ENCODE peak calls at places on chromosomes 12 and 14, in nine cellular contexts. I, Z, T, O, M, S, C, R and L are unnamed samples.

GRCh38 chr12:6062427-6063378 is 61.8 kb downstream of the VWF start:
- DNase-seq in T (no peak), Z (peak; percentile 59), S (peak; percentile 66), R (no peak), I (peak; percentile 76), M (peak; percentile 63), O (no peak), C (peak; percentile 30), L (peak; percentile 31)

GRCh38 chr12:48744251-48745008 is 27.9 kb upstream of the CCNT1 start:
- DNase-seq in S (peak; percentile 64), T (no peak), R (no peak), O (no peak), C (no peak), Z (no peak), M (no peak), I (no peak), L (no peak)

GRCh38 chr14:64117671-64118402 is 176.3 kb downstream of the ESR2 start:
- DNase-seq in O (peak; percentile 92), I (no peak), M (no peak), C (no peak), R (peak; percentile 20), S (peak; percentile 89), T (peak; percentile 55), Z (peak; percentile 19), L (peak; percentile 84)

GRCh38 chr12:101581190-101581589 is 13.6 kb upstream of the MYBPC1 start:
- DNase-seq in M (no peak), Z (no peak), O (no peak), I (no peak), C (no peak), T (no peak), S (no peak), R (no peak), L (no peak)

GRCh38 chr14:37573355-37573754 is 21.7 kb downstream of the FOXA1 start:
- DNase-seq in C (no peak), T (no peak), O (no peak), R (no peak), I (peak; percentile 31), M (no peak), S (no peak), Z (no peak), L (no peak)

GRCh38 chr14:81423504-81423903 is 23.4 kb upstream of the STON2 start:
- DNase-seq in O (no peak), M (no peak), S (no peak), T (peak; percentile 38), Z (no peak), R (no peak), I (no peak), C (peak; percentile 16), L (no peak)

GRCh38 chr12:87165733-87166375 is 863.3 kb downstream of the C12orf50 start:
- DNase-seq in C (no peak), T (no peak), I (no peak), M (no peak), Z (peak; percentile 24), O (no peak), S (no peak), R (no peak), L (no peak)

GRCh38 chr12:22477166-22477893 is 67.0 kb downstream of the C2CD5 start:
- DNase-seq in Z (no peak), M (no peak), I (peak; percentile 91), T (no peak), O (no peak), S (no peak), C (no peak), R (no peak), L (no peak)

GRCh38 chr12:10190558-10191388 is 11.9 kb downstream of the TMEM52B start:
- DNase-seq in O (no peak), M (peak; percentile 59), Z (peak; percentile 78), C (peak; percentile 36), I (peak; percentile 85), S (no peak), T (peak; percentile 54), R (peak; percentile 58), L (peak; percentile 56)

GRCh38 chr12:52496590-52497071 is 3.6 kb upstream of the KRT6A start:
- DNase-seq in O (no peak), I (peak; percentile 26), M (no peak), Z (peak; percentile 62), R (no peak), C (peak; percentile 44), S (no peak), T (no peak), L (peak; percentile 84)

GRCh38 chr12:56590237-56590830 is 39.8 kb downstream of the BAZ2A start:
- DNase-seq in R (no peak), T (no peak), O (no peak), C (no peak), Z (peak; percentile 47), I (peak; percentile 26), M (no peak), S (no peak), L (no peak)

GRCh38 chr14:65850429-65851145 is 438.1 kb downstream of the FUT8 start:
- DNase-seq in I (no peak), T (no peak), S (no peak), C (no peak), R (no peak), M (peak; percentile 60), Z (no peak), O (no peak), L (no peak)

GRCh38 chr14:102770910-102771543 is 6.2 kb upstream of the TRAF3 start:
- DNase-seq in I (no peak), Z (no peak), O (no peak), M (no peak), R (no peak), T (no peak), C (no peak), S (no peak), L (no peak)

GRCh38 chr14:102770147-102770909 is 6.9 kb upstream of the TRAF3 start:
- DNase-seq in I (no peak), S (no peak), C (no peak), R (no peak), M (no peak), O (no peak), T (no peak), Z (no peak), L (no peak)

GRCh38 chr14:102772781-102773570 is 4.3 kb upstream of the TRAF3 start:
- DNase-seq in Z (peak; percentile 51), S (no peak), C (no peak), O (no peak), R (no peak), M (no peak), I (peak; percentile 13), T (no peak), L (no peak)

GRCh38 chr14:102768223-102769048 is 8.8 kb upstream of the TRAF3 start:
- DNase-seq in I (no peak), C (no peak), Z (no peak), T (no peak), R (no peak), S (no peak), O (no peak), M (no peak), L (no peak)

GRCh38 chr14:102769049-102769327 is 8.3 kb upstream of the TRAF3 start:
- DNase-seq in M (no peak), O (no peak), I (no peak), T (no peak), R (no peak), C (no peak), S (no peak), Z (no peak), L (no peak)
- H3K9me3 ChIP-seq in M (no peaks in the 10 kb centered on the region), O (no peaks in the 10 kb centered on the region), I (no peaks in the 10 kb centered on the region), T (no peaks in the 10 kb centered on the region), R (no peaks in the 10 kb centered on the region), C (no peaks in the 10 kb centered on the region), S (no peaks in the 10 kb centered on the region), Z (no peaks in the 10 kb centered on the region), L (no peaks in the 10 kb centered on the region)

GRCh38 chr12:131235871-131236271 is 282.2 kb downstream of the ADGRD1 start:
- DNase-seq in T (no peak), R (no peak), Z (no peak), C (no peak), M (no peak), O (peak; percentile 62), S (no peak), I (no peak), L (no peak)
- H3K9me3 ChIP-seq in T (peaks cover 2% of the 10 kb centered on the region), R (peaks cover 6% of the 10 kb centered on the region), Z (peaks cover 9% of the 10 kb centered on the region), C (no peaks in the 10 kb centered on the region), M (no peaks in the 10 kb centered on the region), O (peaks cover 4% of the 10 kb centered on the region), S (no peaks in the 10 kb centered on the region), I (peaks cover 8% of the 10 kb centered on the region), L (no peaks in the 10 kb centered on the region)

GRCh38 chr12:126558810-126559209 is 1493.6 kb downstream of the AACS start:
- DNase-seq in S (no peak), O (no peak), R (no peak), C (no peak), T (no peak), Z (no peak), I (no peak), M (no peak), L (no peak)

GRCh38 chr12:126557659-126558058 is 1492.4 kb downstream of the AACS start:
- DNase-seq in O (no peak), T (no peak), C (no peak), Z (no peak), S (no peak), R (no peak), M (no peak), I (no peak), L (no peak)

GRCh38 chr12:126558219-126558618 is 1493.0 kb downstream of the AACS start:
- DNase-seq in R (no peak), T (no peak), M (no peak), I (no peak), C (no peak), Z (no peak), S (no peak), O (no peak), L (no peak)

GRCh38 chr12:126551882-126552281 is 1486.6 kb downstream of the AACS start:
- DNase-seq in T (no peak), M (no peak), I (no peak), R (no peak), Z (no peak), S (no peak), C (no peak), O (no peak), L (no peak)

GRCh38 chr12:126554599-126554998 is 1489.4 kb downstream of the AACS start:
- DNase-seq in T (no peak), M (no peak), S (no peak), R (no peak), C (no peak), I (no peak), O (no peak), Z (no peak), L (no peak)
- H3K9me3 ChIP-seq in T (peaks cover 4% of the 10 kb centered on the region), M (no peaks in the 10 kb centered on the region), S (no peaks in the 10 kb centered on the region), R (no peaks in the 10 kb centered on the region), C (no peaks in the 10 kb centered on the region), I (no peaks in the 10 kb centered on the region), O (peaks cover 6% of the 10 kb centered on the region), Z (no peaks in the 10 kb centered on the region), L (no peaks in the 10 kb centered on the region)

GRCh38 chr14:89519000-89519399 is 102.0 kb upstream of the FOXN3 start:
- DNase-seq in R (no peak), S (no peak), I (no peak), C (no peak), M (no peak), Z (no peak), O (no peak), T (no peak), L (no peak)

GRCh38 chr14:89521988-89522387 is 105.0 kb upstream of the FOXN3 start:
- DNase-seq in Z (no peak), I (no peak), O (no peak), M (no peak), T (no peak), C (no peak), R (no peak), S (no peak), L (no peak)

DNA sequence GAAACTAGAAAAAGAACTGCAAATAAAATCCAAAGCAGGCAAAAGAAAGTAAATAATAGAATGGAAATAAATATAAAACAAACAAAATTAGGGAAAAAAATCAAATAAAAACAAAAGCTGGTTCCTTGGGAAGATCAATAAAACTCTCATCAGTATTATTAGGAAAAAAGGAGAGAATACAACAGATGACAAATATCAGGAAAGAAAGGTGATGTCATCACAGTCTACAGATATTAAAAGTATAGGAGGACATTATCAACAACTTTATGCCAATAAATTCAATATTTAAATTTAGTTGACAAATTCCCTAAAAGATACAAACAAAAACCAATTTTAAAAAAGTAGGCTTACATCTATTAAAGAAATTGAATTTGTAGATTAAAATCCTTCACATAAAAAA is 107.4 kb upstream of the FOXN3 start:
- DNase-seq in O (no peak), Z (no peak), I (no peak), T (no peak), M (no peak), C (no peak), R (no peak), S (no peak), L (no peak)
- H3K9me3 ChIP-seq in O (no peaks in the 10 kb centered on the region), Z (peaks cover 7% of the 10 kb centered on the region), I (peaks cover 11% of the 10 kb centered on the region), T (no peaks in the 10 kb centered on the region), M (peaks cover 4% of the 10 kb centered on the region), C (no peaks in the 10 kb centered on the region), R (peaks cover 8% of the 10 kb centered on the region), S (no peaks in the 10 kb centered on the region), L (no peaks in the 10 kb centered on the region)